ENCODE peak calls at places on chromosomes 6 and 20, in nine cellular contexts. M is RWPE1; K is HFFc6; A is A549; E is mammary epithelial cell; H is fibroblast of the aortic adventitia; Q is CD4-positive, alpha-beta T cell; W is IMR-90; G is fibroblast of lung. D is an unnamed sample.

GRCh38 chr6:35831257-35832007 is 26.3 kb downstream of the LHFPL5 start:
- DNase-seq in M (no peak), K (no peak), A (no peak), E (no peak), H (no peak), Q (no peak), W (no peak), G (no peak), D (no peak)

GRCh38 chr20:58546312-58546711 is 31.1 kb upstream of the APCDD1L start:
- DNase-seq in M (no peak), K (no peak), A (no peak), E (no peak), H (no peak), Q (no peak), W (no peak), G (no peak), D (no peak)

GRCh38 chr20:10004900-10005299 is 29.9 kb upstream of the ANKEF1 start:
- DNase-seq in M (no peak), K (no peak), A (no peak), E (no peak), H (no peak), Q (no peak), W (no peak), G (no peak), D (no peak)

GRCh38 chr6:17027441-17027840 is 74.4 kb upstream of the STMND1 start:
- DNase-seq in M (no peak), K (no peak), A (no peak), E (no peak), H (no peak), Q (no peak), W (no peak), G (no peak), D (no peak)

GRCh38 chr20:44714701-44715494 is at the start of gene CCN5:
- DNase-seq in M (peak; percentile 95), K (peak; percentile 62), A (peak; percentile 79), E (peak; percentile 82), H (peak; percentile 91), Q (no peak), W (peak; percentile 64), G (peak; percentile 92), D (no peak)

GRCh38 chr20:2507464-2507863 is 1.3 kb downstream of the ZNF343 start:
- DNase-seq in M (no peak), K (no peak), A (no peak), E (no peak), H (peak; percentile 30), Q (no peak), W (peak; percentile 28), G (peak; percentile 8), D (no peak)

GRCh38 chr6:113475392-113475791 is 381.8 kb upstream of the MARCKS start:
- DNase-seq in M (no peak), K (no peak), A (no peak), E (no peak), H (no peak), Q (no peak), W (no peak), G (no peak), D (no peak)

GRCh38 chr20:54043044-54043967 is 27.1 kb downstream of the BCAS1 start:
- DNase-seq in M (no peak), K (no peak), A (no peak), E (peak; percentile 59), H (no peak), Q (no peak), W (no peak), G (no peak), D (no peak)

GRCh38 chr20:37807901-37808751 is 94.8 kb upstream of the VSTM2L start:
- DNase-seq in M (no peak), K (no peak), A (no peak), E (no peak), H (no peak), Q (no peak), W (no peak), G (no peak), D (no peak)

GRCh38 chr20:36435799-36436541 is 105.3 kb upstream of the MYL9 start:
- DNase-seq in M (peak; percentile 95), K (no peak), A (peak; percentile 89), E (peak; percentile 70), H (peak; percentile 31), Q (peak; percentile 79), W (peak; percentile 21), G (peak; percentile 51), D (peak; percentile 39)

GRCh38 chr6:107658920-107659879 is 164.9 kb downstream of the SCML4 start:
- DNase-seq in M (no peak), K (no peak), A (no peak), E (no peak), H (no peak), Q (no peak), W (peak; percentile 69), G (peak; percentile 76), D (no peak)

GRCh38 chr6:22313796-22314195 is 17.0 kb upstream of the PRL start:
- DNase-seq in M (no peak), K (no peak), A (no peak), E (no peak), H (peak; percentile 12), Q (no peak), W (no peak), G (no peak), D (no peak)

GRCh38 chr6:156511570-156511969 is 265.6 kb upstream of the ARID1B start:
- DNase-seq in M (no peak), K (no peak), A (no peak), E (no peak), H (no peak), Q (no peak), W (no peak), G (no peak), D (no peak)

GRCh38 chr6:85449818-85450577 is at the start of gene NT5E:
- DNase-seq in M (peak; percentile 69), K (peak; percentile 77), A (peak; percentile 77), E (peak; percentile 77), H (peak; percentile 72), Q (no peak), W (peak; percentile 69), G (peak; percentile 81), D (peak; percentile 71)

GRCh38 chr6:105400501-105400900 is 2.4 kb downstream of the PREP start:
- DNase-seq in M (no peak), K (no peak), A (no peak), E (no peak), H (peak; percentile 33), Q (no peak), W (no peak), G (peak; percentile 8), D (no peak)

GRCh38 chr6:99353126-99353525 is 3.7 kb upstream of the FAXC start:
- DNase-seq in M (no peak), K (no peak), A (no peak), E (no peak), H (no peak), Q (no peak), W (peak; percentile 7), G (no peak), D (peak; percentile 34)

GRCh38 chr6:109840034-109840433 is 138.1 kb upstream of the GPR6 start:
- DNase-seq in M (no peak), K (no peak), A (no peak), E (no peak), H (no peak), Q (no peak), W (no peak), G (no peak), D (no peak)

GRCh38 chr20:45919536-45919933 is 7.6 kb upstream of the PLTP start:
- DNase-seq in M (no peak), K (no peak), A (no peak), E (no peak), H (peak; percentile 89), Q (no peak), W (peak; percentile 94), G (peak; percentile 97), D (no peak)

GRCh38 chr20:32702706-32703425 is 29.1 kb upstream of the C20orf203 start:
- DNase-seq in M (no peak), K (no peak), A (no peak), E (no peak), H (no peak), Q (no peak), W (no peak), G (no peak), D (no peak)

GRCh38 chr20:4091332-4092135 is 76.2 kb upstream of the RNF24 start:
- DNase-seq in M (peak; percentile 74), K (peak; percentile 43), A (peak; percentile 69), E (peak; percentile 42), H (peak; percentile 66), Q (peak; percentile 38), W (peak; percentile 96), G (peak; percentile 73), D (peak; percentile 76)

GRCh38 chr6:93048381-93048780 is 371.0 kb downstream of the EPHA7 start:
- DNase-seq in M (no peak), K (no peak), A (no peak), E (no peak), H (no peak), Q (no peak), W (no peak), G (no peak), D (no peak)

GRCh38 chr6:93047033-93047432 is 372.3 kb downstream of the EPHA7 start:
- DNase-seq in M (no peak), K (no peak), A (no peak), E (no peak), H (no peak), Q (no peak), W (no peak), G (no peak), D (no peak)
- TF ChIP-seq CTCF in M (no peak), K (no peak), A (no peak), E (no peak), H (no peak), Q (no peak), W (no peak), G (no peak), D (no peak)

GRCh38 chr6:30687659-30688431 is 1.4 kb upstream of the PPP1R18 start:
- DNase-seq in M (no peak), K (peak; percentile 53), A (no peak), E (no peak), H (peak; percentile 59), Q (no peak), W (peak; percentile 47), G (peak; percentile 65), D (peak; percentile 21)
- TF ChIP-seq CTCF in M (no peak), K (peak; percentile 47), A (peak; percentile 10), E (no peak), H (peak; percentile 41), Q (no peak), W (peak; percentile 33), G (peak; percentile 38), D (no peak)

DNA sequence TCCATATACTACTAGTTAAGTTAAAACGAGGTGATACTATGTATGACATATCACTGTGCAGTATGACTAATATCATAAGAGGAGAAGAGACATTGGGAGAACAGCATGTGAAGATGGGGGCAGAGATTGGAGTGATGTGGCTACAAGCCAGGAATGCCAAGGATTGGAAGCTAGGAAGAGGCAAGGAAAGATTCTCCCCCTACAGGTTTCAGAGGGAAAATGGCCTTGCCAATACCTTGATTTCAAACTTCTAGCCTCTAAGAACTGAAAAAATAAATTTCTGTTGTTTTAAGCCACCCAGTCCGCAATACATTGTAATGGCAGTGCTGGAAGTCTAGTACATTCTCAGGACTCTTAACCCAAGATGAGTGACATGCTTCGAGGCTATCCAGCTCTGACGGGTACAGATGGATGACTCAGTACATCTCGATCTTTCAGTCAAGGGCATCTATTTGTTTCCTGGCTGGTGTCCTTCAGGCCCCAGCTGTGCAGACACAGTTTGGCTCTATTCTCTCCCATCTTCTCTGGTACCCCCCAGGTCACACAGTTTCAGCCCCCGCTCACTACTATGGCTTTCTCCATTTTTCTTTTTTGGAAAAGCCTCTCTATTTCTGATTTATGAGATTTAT is 55.5 kb upstream of the THEMIS start:
- DNase-seq in M (no peak), K (peak; percentile 66), A (peak; percentile 16), E (peak; percentile 34), H (no peak), Q (no peak), W (no peak), G (no peak), D (no peak)
- TF ChIP-seq CTCF in M (no peak), K (peak; percentile 63), A (no peak), E (no peak), H (peak; percentile 19), Q (no peak), W (no peak), G (peak; percentile 28), D (no peak)

GRCh38 chr6:51494342-51494741 is 593.1 kb downstream of the PKHD1 start:
- DNase-seq in M (no peak), K (no peak), A (no peak), E (no peak), H (no peak), Q (no peak), W (no peak), G (no peak), D (no peak)
- TF ChIP-seq CTCF in M (no peak), K (no peak), A (no peak), E (no peak), H (no peak), Q (no peak), W (no peak), G (no peak), D (peak; percentile 56)